ENCODE peak calls at places on chromosomes 11 and 22, in four cellular contexts. One of them, this sample, is unnamed.

GRCh38 chr11:70542406-70542805 is 144.1 kb downstream of the CTTN start:
- DNase-seq in mesenchymal stem cell: no peak
- DNase-seq in IMR-90: no peak
- DNase-seq in H1: no peak
- DNase-seq in this sample: no peak

GRCh38 chr11:101014600-101015242 is 114.9 kb downstream of the PGR start:
- DNase-seq in mesenchymal stem cell: peak
- DNase-seq in IMR-90: no peak
- DNase-seq in H1: no peak
- DNase-seq in this sample: no peak

GRCh38 chr11:296206-296975 is 2.9 kb downstream of the IFITM5 start:
- DNase-seq in mesenchymal stem cell: no peak
- DNase-seq in IMR-90: no peak
- DNase-seq in H1: no peak
- DNase-seq in this sample: no peak

GRCh38 chr22:25351631-25352293 is 132.3 kb downstream of the CRYBB2 start:
- DNase-seq in mesenchymal stem cell: no peak
- DNase-seq in IMR-90: no peak
- DNase-seq in H1: no peak
- DNase-seq in this sample: no peak

GRCh38 chr11:59206635-59207034 is 6.1 kb downstream of the MPEG1 start:
- DNase-seq in mesenchymal stem cell: peak
- DNase-seq in IMR-90: peak
- DNase-seq in H1: peak
- DNase-seq in this sample: no peak

GRCh38 chr22:44076825-44077224 is 52.7 kb downstream of the PARVB start:
- DNase-seq in mesenchymal stem cell: no peak
- DNase-seq in IMR-90: no peak
- DNase-seq in H1: no peak
- DNase-seq in this sample: no peak

GRCh38 chr11:46649180-46649738 is 31.9 kb downstream of the ATG13 start:
- DNase-seq in mesenchymal stem cell: peak
- DNase-seq in IMR-90: peak
- DNase-seq in H1: no peak
- DNase-seq in this sample: peak

GRCh38 chr11:59822989-59823566 is 12.5 kb upstream of the MRPL16 start:
- DNase-seq in mesenchymal stem cell: peak
- DNase-seq in IMR-90: peak
- DNase-seq in H1: no peak
- DNase-seq in this sample: peak

GRCh38 chr22:36377022-36377631 is 10.6 kb downstream of the MYH9 start:
- DNase-seq in mesenchymal stem cell: no peak
- DNase-seq in IMR-90: no peak
- DNase-seq in H1: no peak
- DNase-seq in this sample: no peak

GRCh38 chr22:25582946-25583345 is 18.5 kb downstream of the GRK3 start:
- DNase-seq in mesenchymal stem cell: no peak
- DNase-seq in IMR-90: peak
- DNase-seq in H1: no peak
- DNase-seq in this sample: no peak

GRCh38 chr11:34192481-34193401 is 87.3 kb downstream of the NAT10 start:
- DNase-seq in mesenchymal stem cell: peak
- DNase-seq in IMR-90: peak
- DNase-seq in H1: no peak
- DNase-seq in this sample: no peak

GRCh38 chr22:39209756-39210155 is 35.0 kb downstream of the PDGFB start:
- DNase-seq in mesenchymal stem cell: no peak
- DNase-seq in IMR-90: no peak
- DNase-seq in H1: no peak
- DNase-seq in this sample: no peak

GRCh38 chr11:74169736-74170458 is 905 bp downstream of the C2CD3 start:
- DNase-seq in mesenchymal stem cell: peak
- DNase-seq in IMR-90: no peak
- DNase-seq in H1: no peak
- DNase-seq in this sample: no peak

GRCh38 chr11:69819109-69819490 is at the start of gene FGF3:
- DNase-seq in mesenchymal stem cell: no peak
- DNase-seq in IMR-90: no peak
- DNase-seq in H1: no peak
- DNase-seq in this sample: no peak

GRCh38 chr22:22076937-22077703 is 94.5 kb upstream of the TOP3B start:
- DNase-seq in mesenchymal stem cell: no peak
- DNase-seq in IMR-90: peak
- DNase-seq in H1: no peak
- DNase-seq in this sample: no peak

GRCh38 chr11:6418199-6418957 is 516 bp downstream of the APBB1 start:
- DNase-seq in mesenchymal stem cell: no peak
- DNase-seq in IMR-90: no peak
- DNase-seq in H1: no peak
- DNase-seq in this sample: peak

GRCh38 chr22:36982136-36982535 is 37.1 kb downstream of the TST start:
- DNase-seq in mesenchymal stem cell: no peak
- DNase-seq in IMR-90: no peak
- DNase-seq in H1: no peak
- DNase-seq in this sample: no peak

GRCh38 chr11:87493516-87493915 is 455.8 kb downstream of the TMEM135 start:
- DNase-seq in mesenchymal stem cell: no peak
- DNase-seq in IMR-90: peak
- DNase-seq in H1: peak
- DNase-seq in this sample: no peak

GRCh38 chr22:46057206-46057605 is 80.2 kb upstream of the WNT7B start:
- DNase-seq in mesenchymal stem cell: no peak
- DNase-seq in IMR-90: no peak
- DNase-seq in H1: no peak
- DNase-seq in this sample: no peak

GRCh38 chr11:14258177-14258935 is 100.6 kb downstream of the RRAS2 start:
- DNase-seq in mesenchymal stem cell: peak
- DNase-seq in IMR-90: peak
- DNase-seq in H1: no peak
- DNase-seq in this sample: no peak

GRCh38 chr11:74018331-74019005 is 9.6 kb upstream of the UCP3 start:
- DNase-seq in mesenchymal stem cell: peak
- DNase-seq in IMR-90: peak
- DNase-seq in H1: no peak
- DNase-seq in this sample: no peak

GRCh38 chr22:17260950-17261349 is 41.7 kb upstream of the ADA2 start:
- DNase-seq in mesenchymal stem cell: no peak
- DNase-seq in IMR-90: no peak
- DNase-seq in H1: no peak
- DNase-seq in this sample: no peak

GRCh38 chr11:19284881-19285280 is 44.1 kb upstream of the E2F8 start:
- DNase-seq in mesenchymal stem cell: no peak
- DNase-seq in IMR-90: no peak
- DNase-seq in H1: no peak
- DNase-seq in this sample: no peak

GRCh38 chr11:65419460-65419772 is 3.2 kb upstream of the NEAT1 start:
- DNase-seq in mesenchymal stem cell: no peak
- DNase-seq in IMR-90: no peak
- DNase-seq in H1: no peak
- DNase-seq in this sample: no peak

GRCh38 chr11:117884994-117885393 is 8.5 kb upstream of the FXYD6 start:
- DNase-seq in mesenchymal stem cell: peak
- DNase-seq in IMR-90: peak
- DNase-seq in H1: no peak
- DNase-seq in this sample: no peak

GRCh38 chr22:25775501-25775900 is 33.5 kb downstream of the MYO18B start:
- DNase-seq in mesenchymal stem cell: peak
- DNase-seq in IMR-90: peak
- DNase-seq in H1: no peak
- DNase-seq in this sample: peak

GRCh38 chr11:117143390-117143789 is 697 bp upstream of the PAFAH1B2 start:
- DNase-seq in mesenchymal stem cell: peak
- DNase-seq in IMR-90: peak
- DNase-seq in H1: no peak
- DNase-seq in this sample: peak

GRCh38 chr22:19260804-19261203 is 30.7 kb downstream of the CLTCL1 start:
- DNase-seq in mesenchymal stem cell: no peak
- DNase-seq in IMR-90: no peak
- DNase-seq in H1: no peak
- DNase-seq in this sample: no peak

GRCh38 chr11:103608566-103608965 is 427.9 kb upstream of the DDI1 start:
- DNase-seq in mesenchymal stem cell: peak
- DNase-seq in IMR-90: peak
- DNase-seq in H1: no peak
- DNase-seq in this sample: no peak

GRCh38 chr11:60924110-60924905 is at the start of gene TMEM132A:
- DNase-seq in mesenchymal stem cell: peak
- DNase-seq in IMR-90: peak
- DNase-seq in H1: no peak
- DNase-seq in this sample: peak

GRCh38 chr11:129155745-129156144 is 36.4 kb downstream of the ARHGAP32 start:
- DNase-seq in mesenchymal stem cell: no peak
- DNase-seq in IMR-90: no peak
- DNase-seq in H1: no peak
- DNase-seq in this sample: no peak
- H3K14ac ChIP-seq in mesenchymal stem cell: no peak
- H3K14ac ChIP-seq in IMR-90: no peak
- H3K14ac ChIP-seq in H1: no peak
- H3K14ac ChIP-seq in this sample: no peak

DNA sequence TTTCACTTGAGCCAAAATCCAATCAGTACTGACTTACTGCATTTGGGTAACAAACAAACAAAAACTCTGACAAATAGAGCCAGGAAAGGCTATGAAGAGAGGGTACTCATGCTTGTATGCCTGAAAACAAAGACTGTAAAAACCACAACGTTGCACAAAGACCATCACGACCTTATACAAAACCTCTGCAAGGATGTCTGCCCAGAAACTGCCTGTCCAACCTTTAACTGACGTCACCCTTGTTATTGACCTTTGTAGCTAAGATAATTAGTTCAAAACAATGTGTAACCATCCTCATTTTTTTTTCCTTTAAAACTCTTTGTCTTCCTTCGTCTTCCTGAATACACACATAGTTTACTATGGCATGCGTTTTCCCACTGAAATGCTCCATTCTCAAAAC is 827 bp upstream of the CREBZF start:
- DNase-seq in mesenchymal stem cell: no peak
- DNase-seq in IMR-90: no peak
- DNase-seq in H1: no peak
- DNase-seq in this sample: no peak
- H2BK15ac ChIP-seq in mesenchymal stem cell: no peak
- H2BK15ac ChIP-seq in IMR-90: no peak
- H2BK15ac ChIP-seq in H1: no peak
- H2BK15ac ChIP-seq in this sample: no peak

GRCh38 chr11:43905788-43906187 is 25.2 kb downstream of the ALKBH3 start:
- DNase-seq in mesenchymal stem cell: no peak
- DNase-seq in IMR-90: peak
- DNase-seq in H1: no peak
- DNase-seq in this sample: no peak

GRCh38 chr11:43907028-43907966 is 26.7 kb downstream of the ALKBH3 start:
- DNase-seq in mesenchymal stem cell: no peak
- DNase-seq in IMR-90: no peak
- DNase-seq in H1: no peak
- DNase-seq in this sample: no peak

GRCh38 chr11:43904737-43905515 is 24.3 kb downstream of the ALKBH3 start:
- DNase-seq in mesenchymal stem cell: peak
- DNase-seq in IMR-90: peak
- DNase-seq in H1: no peak
- DNase-seq in this sample: no peak

GRCh38 chr11:43908191-43908590 is 27.6 kb downstream of the ALKBH3 start:
- DNase-seq in mesenchymal stem cell: no peak
- DNase-seq in IMR-90: no peak
- DNase-seq in H1: no peak
- DNase-seq in this sample: no peak

DNA sequence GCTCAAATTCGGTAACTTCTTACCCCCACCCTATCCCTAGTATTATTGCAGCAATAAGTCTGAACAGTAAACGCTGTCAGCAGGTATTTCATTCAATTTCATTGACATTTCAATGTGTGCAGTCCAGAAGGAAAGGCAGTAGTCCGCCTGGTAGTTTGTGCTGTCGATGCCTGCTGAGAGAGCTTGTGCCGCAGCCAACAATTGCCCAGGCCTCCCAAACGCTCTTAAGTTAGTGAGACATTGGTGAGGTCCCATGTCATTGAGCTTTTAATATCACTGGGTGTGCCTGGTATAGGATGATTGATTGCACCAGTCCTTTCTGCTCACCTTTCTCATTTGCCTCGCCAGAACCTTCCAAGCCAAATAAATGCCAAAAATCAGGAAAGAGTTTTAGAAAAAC is 28.1 kb downstream of the ALKBH3 start:
- DNase-seq in mesenchymal stem cell: no peak
- DNase-seq in IMR-90: no peak
- DNase-seq in H1: no peak
- DNase-seq in this sample: no peak
- H3K4me3 ChIP-seq in mesenchymal stem cell: no peak
- H3K4me3 ChIP-seq in IMR-90: no peak
- H3K4me3 ChIP-seq in H1: no peak
- H3K4me3 ChIP-seq in this sample: no peak

GRCh38 chr11:12540075-12540685 is 134.0 kb upstream of the TEAD1 start:
- DNase-seq in mesenchymal stem cell: peak
- DNase-seq in IMR-90: peak
- DNase-seq in H1: no peak
- DNase-seq in this sample: no peak

GRCh38 chr11:12537778-12538401 is 136.3 kb upstream of the TEAD1 start:
- DNase-seq in mesenchymal stem cell: no peak
- DNase-seq in IMR-90: peak
- DNase-seq in H1: no peak
- DNase-seq in this sample: no peak

GRCh38 chr11:12539570-12539969 is 134.7 kb upstream of the TEAD1 start:
- DNase-seq in mesenchymal stem cell: peak
- DNase-seq in IMR-90: peak
- DNase-seq in H1: no peak
- DNase-seq in this sample: no peak

GRCh38 chr11:12540913-12541587 is 133.2 kb upstream of the TEAD1 start:
- DNase-seq in mesenchymal stem cell: peak
- DNase-seq in IMR-90: peak
- DNase-seq in H1: no peak
- DNase-seq in this sample: no peak

DNA sequence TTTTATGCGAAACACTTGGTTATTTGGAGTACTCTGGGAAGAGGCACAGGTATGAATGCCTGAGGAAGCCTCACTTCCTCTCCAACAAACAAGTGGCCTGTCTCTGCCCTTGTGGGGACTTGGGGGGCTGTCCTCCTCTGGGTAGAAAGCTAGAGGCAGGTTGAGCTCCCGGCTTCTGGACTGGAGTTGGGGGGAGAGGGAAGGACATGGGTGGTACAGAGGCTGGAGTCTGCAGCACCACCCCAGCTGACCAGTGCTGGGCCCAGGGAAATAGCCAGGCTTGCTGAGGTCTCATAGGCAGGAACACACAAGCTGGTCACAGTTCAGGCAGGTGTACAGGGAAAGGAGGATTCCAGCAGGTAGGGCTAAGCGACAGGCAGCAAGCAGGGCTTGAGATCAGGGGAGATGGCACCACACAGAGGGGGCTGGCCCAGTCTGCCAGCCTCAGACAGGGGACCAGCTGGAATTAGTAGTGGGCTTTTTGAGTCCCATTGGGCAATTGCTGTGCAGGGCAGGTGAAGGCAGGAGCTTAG is 135.3 kb upstream of the TEAD1 start:
- DNase-seq in mesenchymal stem cell: no peak
- DNase-seq in IMR-90: no peak
- DNase-seq in H1: no peak
- DNase-seq in this sample: no peak
- H3K14ac ChIP-seq in mesenchymal stem cell: no peak
- H3K14ac ChIP-seq in IMR-90: peak
- H3K14ac ChIP-seq in H1: no peak
- H3K14ac ChIP-seq in this sample: peak

GRCh38 chr11:7910389-7910788 is 20.7 kb downstream of the OR10A6 start:
- DNase-seq in mesenchymal stem cell: no peak
- DNase-seq in IMR-90: no peak
- DNase-seq in H1: no peak
- DNase-seq in this sample: no peak
- H2BK15ac ChIP-seq in mesenchymal stem cell: no peak
- H2BK15ac ChIP-seq in IMR-90: no peak
- H2BK15ac ChIP-seq in H1: no peak
- H2BK15ac ChIP-seq in this sample: no peak

This sample was measured in neuronal stem cell.